ENCODE peak calls at places on chromosome 1, in nine cellular contexts. X, E, M, R, V, J, W, H and I are unnamed samples.

GRCh38 chr1:223201967-223202366 is 58.9 kb upstream of the TLR5 start:
- DNase-seq in X (no peak), V (no peak), E (no peak), J (no peak), H (no peak), R (no peak), W (no peak), M (no peak), I (no peak)

GRCh38 chr1:19814681-19815503 is at the start of gene RNF186:
- DNase-seq in W (no peak), H (no peak), J (no peak), X (no peak), M (no peak), V (no peak), R (no peak), E (no peak), I (no peak)

GRCh38 chr1:196538473-196538872 is 69.8 kb downstream of the KCNT2 start:
- DNase-seq in J (no peak), W (no peak), V (no peak), E (no peak), M (no peak), H (no peak), X (no peak), R (no peak), I (no peak)

GRCh38 chr1:7473223-7474142 is 297.6 kb upstream of the VAMP3 start:
- DNase-seq in J (no peak), R (no peak), H (no peak), X (no peak), W (no peak), V (no peak), E (no peak), M (no peak), I (no peak)

GRCh38 chr1:41795205-41795762 is 123.4 kb downstream of the HIVEP3 start:
- DNase-seq in R (peak; percentile 79), X (no peak), H (peak; percentile 37), V (no peak), W (no peak), E (no peak), J (no peak), M (no peak), I (no peak)

GRCh38 chr1:35707253-35708178 is 11.2 kb downstream of the C1orf216 start:
- DNase-seq in H (no peak), V (no peak), J (no peak), W (no peak), M (no peak), X (peak; percentile 54), E (peak; percentile 23), R (no peak), I (no peak)

GRCh38 chr1:178784131-178784536 is 59.1 kb downstream of the RALGPS2 start:
- DNase-seq in M (no peak), H (no peak), R (no peak), V (no peak), W (no peak), J (no peak), E (no peak), X (no peak), I (no peak)

GRCh38 chr1:3420218-3420951 is 34.1 kb upstream of the ARHGEF16 start:
- DNase-seq in H (no peak), W (no peak), E (no peak), M (no peak), X (no peak), R (no peak), V (no peak), J (no peak), I (no peak)

GRCh38 chr1:15937706-15938168 is 38.2 kb downstream of the ZBTB17 start:
- DNase-seq in H (peak; percentile 47), X (no peak), J (no peak), M (peak; percentile 38), V (no peak), R (no peak), W (no peak), E (no peak), I (no peak)

GRCh38 chr1:228804640-228805413 is 69.5 kb downstream of the RHOU start:
- DNase-seq in J (no peak), X (no peak), V (no peak), E (no peak), R (no peak), M (no peak), W (no peak), H (no peak), I (no peak)

GRCh38 chr1:247914941-247915662 is 5.0 kb upstream of the OR2T8 start:
- DNase-seq in R (no peak), W (no peak), V (no peak), E (no peak), J (no peak), X (no peak), M (no peak), H (peak; percentile 16), I (no peak)

GRCh38 chr1:183870351-183871077 is 65.6 kb downstream of the RGL1 start:
- DNase-seq in J (no peak), H (peak; percentile 21), V (no peak), X (no peak), W (no peak), M (no peak), R (no peak), E (no peak), I (peak; percentile 78)

GRCh38 chr1:235367000-235367908 is at the start of gene TBCE:
- DNase-seq in M (peak; percentile 88), X (peak; percentile 75), R (peak; percentile 97), V (peak; percentile 78), E (peak; percentile 63), H (peak; percentile 99), J (peak; percentile 60), W (peak; percentile 92), I (peak; percentile 98)

GRCh38 chr1:194618101-194618500 is 1431.7 kb upstream of the B3GALT2 start:
- DNase-seq in R (no peak), V (no peak), E (no peak), H (no peak), M (no peak), W (no peak), X (no peak), J (no peak), I (no peak)

GRCh38 chr1:166026561-166026960 is 140.2 kb downstream of the FAM78B start:
- DNase-seq in R (no peak), J (no peak), V (no peak), X (no peak), E (no peak), W (no peak), M (no peak), H (no peak), I (no peak)

GRCh38 chr1:171702598-171702997 is 39.3 kb downstream of the VAMP4 start:
- DNase-seq in X (no peak), W (no peak), J (no peak), H (no peak), R (no peak), M (no peak), V (no peak), E (no peak), I (no peak)